ENCODE peak calls at places on chromosomes 5 and 9, in ten cellular contexts. N, K, E, Q, M, Z, I, D, J and O are unnamed samples.
A peak's percentile ranks its signal among the peaks of the same experiment; 100 is the strongest.

GRCh38 chr5:73938280-73938937 is 312.4 kb downstream of the ARHGEF28 start:
- DNase-seq in D (no peak), J (no peak), E (peak; percentile 28), Q (no peak), Z (no peak), I (no peak), K (no peak), M (peak; percentile 74), N (no peak), O (no peak)

GRCh38 chr9:14262836-14263235 is 51.1 kb downstream of the NFIB start:
- DNase-seq in E (no peak), K (no peak), J (no peak), M (no peak), Q (no peak), D (no peak), Z (no peak), I (no peak), N (no peak), O (no peak)

GRCh38 chr5:1127991-1128785 is 16.3 kb upstream of the SLC12A7 start:
- DNase-seq in K (no peak), Q (peak; percentile 64), Z (no peak), I (no peak), M (no peak), D (no peak), J (no peak), N (peak; percentile 69), E (no peak), O (peak; percentile 70)

GRCh38 chr9:96655198-96655851 is at the start of gene PRXL2C:
- DNase-seq in M (peak; percentile 75), J (peak; percentile 85), Q (peak; percentile 92), N (peak; percentile 92), Z (peak; percentile 29), E (peak; percentile 55), D (peak; percentile 92), I (no peak), K (peak; percentile 77), O (peak; percentile 89)

GRCh38 chr9:3511537-3511936 is 14.3 kb downstream of the RFX3 start:
- DNase-seq in Z (peak; percentile 3), M (no peak), K (no peak), Q (no peak), E (no peak), N (no peak), I (no peak), D (no peak), J (no peak), O (no peak)

GRCh38 chr9:98572054-98572627 is 136.6 kb downstream of the GABBR2 start:
- DNase-seq in M (no peak), D (no peak), Z (no peak), N (no peak), K (no peak), E (no peak), Q (no peak), J (no peak), I (no peak), O (no peak)

GRCh38 chr5:127870914-127871313 is 167.7 kb downstream of the CCDC192 start:
- DNase-seq in M (no peak), E (no peak), Q (peak; percentile 73), N (peak; percentile 77), J (no peak), I (no peak), D (no peak), K (no peak), Z (no peak), O (peak; percentile 64)

GRCh38 chr5:150293091-150293941 is 3.7 kb upstream of the CAMK2A start:
- DNase-seq in I (no peak), N (no peak), J (no peak), E (no peak), K (no peak), Q (no peak), D (no peak), M (peak; percentile 51), Z (no peak), O (no peak)

GRCh38 chr5:7878381-7878873 is 9.5 kb downstream of the MTRR start:
- DNase-seq in D (no peak), Q (no peak), Z (peak; percentile 41), I (no peak), N (no peak), K (no peak), J (no peak), M (no peak), E (no peak), O (no peak)

GRCh38 chr5:156474251-156474650 is 147.3 kb downstream of the SGCD start:
- DNase-seq in N (peak; percentile 71), E (no peak), Q (peak; percentile 15), I (no peak), Z (no peak), M (no peak), D (no peak), J (no peak), K (peak; percentile 19), O (no peak)

DNA sequence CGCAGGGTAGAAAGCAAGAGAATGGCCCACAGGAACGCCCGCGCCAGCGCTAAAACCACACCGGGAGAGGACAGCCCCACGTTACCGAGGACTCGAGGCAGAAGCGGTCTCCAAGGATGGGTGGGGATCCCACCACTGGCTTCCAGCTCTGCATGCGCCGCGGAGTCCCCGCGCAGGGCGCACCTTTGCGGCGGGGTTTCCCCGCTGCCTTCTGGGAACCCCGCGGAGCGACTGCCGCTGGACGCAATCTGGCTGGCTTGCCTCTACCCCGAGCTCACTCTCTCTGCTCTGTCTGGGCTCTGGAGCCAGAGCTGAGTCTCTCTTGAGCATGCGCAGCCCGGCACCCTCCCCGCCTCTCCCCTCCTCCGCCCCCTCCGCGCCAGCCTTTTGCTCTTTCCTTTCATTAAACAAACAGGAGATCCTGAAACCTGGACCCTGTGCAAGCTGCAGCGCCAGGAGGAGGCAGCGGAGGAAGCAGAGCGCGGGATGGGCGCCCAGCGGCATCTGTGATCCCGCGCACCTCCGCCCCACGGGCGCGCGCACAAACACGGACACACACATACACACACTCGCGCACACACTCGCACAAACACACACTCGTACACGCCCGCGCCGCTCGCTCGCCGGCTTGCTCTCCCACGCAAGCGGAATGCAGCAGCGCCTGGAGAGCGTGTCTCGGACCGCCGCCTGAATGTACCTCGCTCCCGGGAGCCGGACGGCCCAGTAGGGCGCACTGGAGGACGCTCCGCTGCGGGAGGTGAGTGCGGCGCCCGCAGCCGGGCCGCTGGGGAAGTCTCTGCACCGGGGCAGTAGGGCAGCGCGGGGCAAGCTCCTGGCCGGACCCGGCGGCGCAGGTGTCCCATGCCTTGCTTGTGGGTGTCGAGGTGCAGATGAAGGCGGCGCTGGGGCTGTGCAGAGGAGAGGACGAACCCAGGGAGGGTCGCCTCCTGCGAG is at the start of gene PLPPR1:
- DNase-seq in K (peak; percentile 84), M (peak; percentile 52), N (peak; percentile 18), J (peak; percentile 59), E (peak; percentile 44), Q (peak; percentile 78), Z (peak; percentile 89), I (no peak), D (peak; percentile 87), O (peak; percentile 69)
- TF ChIP-seq CTCF in K (no peak), M (no peak), N (no peak), J (no peak), E (no peak), Q (no peak), Z (peak; percentile 54), I (no peak), D (no peak), O (no peak)

DNA sequence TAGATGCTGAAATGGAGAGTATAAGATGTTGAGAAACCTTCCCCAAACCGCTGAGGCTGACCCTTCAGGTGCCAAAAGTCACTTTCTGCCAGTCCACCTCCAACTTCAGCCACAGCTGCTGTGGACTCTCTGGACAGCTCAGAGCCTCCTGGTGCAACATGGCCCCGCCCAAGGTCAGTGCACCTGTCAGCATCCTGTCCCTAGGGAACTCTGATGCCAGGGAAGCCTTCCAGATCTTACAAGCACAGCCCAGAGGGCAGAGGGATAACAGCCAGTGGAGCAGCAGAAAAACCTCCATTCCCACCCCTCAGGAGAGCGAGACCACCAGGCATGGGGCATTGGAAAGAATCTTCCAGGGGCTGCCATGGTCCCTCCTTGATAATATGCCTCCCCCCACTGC is 10.5 kb upstream of the PTGES2 start:
- DNase-seq in I (no peak), Z (no peak), J (no peak), K (no peak), E (no peak), M (peak; percentile 30), N (no peak), Q (no peak), D (no peak), O (peak; percentile 27)
- H3K4me1 ChIP-seq in I (no peaks in the 10 kb centered on the region), Z (peaks cover 46% of the 10 kb centered on the region), J (no peaks in the 10 kb centered on the region), K (no peaks in the 10 kb centered on the region), E (no peaks in the 10 kb centered on the region), M (peaks cover 7% of the 10 kb centered on the region), N (peaks cover 6% of the 10 kb centered on the region), Q (no peaks in the 10 kb centered on the region), D (no peaks in the 10 kb centered on the region), O (no peaks in the 10 kb centered on the region)

GRCh38 chr9:121500165-121500478 is 478 bp upstream of the GGTA1 start:
- DNase-seq in J (no peak), D (no peak), M (no peak), Z (no peak), K (peak; percentile 73), E (no peak), I (no peak), Q (no peak), N (no peak), O (no peak)
- H3K4me3 ChIP-seq in J (peak overlapping the region; percentile 33), D (peak overlapping the region; percentile 61), M (peak overlapping the region; percentile 24), Z (peak overlapping the region; percentile 46), K (peak overlapping the region; percentile 73), E (peak overlapping the region; percentile 53), I (no peak overlapping the region), Q (peak overlapping the region; percentile 59), N (peak overlapping the region; percentile 83), O (no peak overlapping the region)

GRCh38 chr5:138945421-138946240 is 70.5 kb upstream of the LRRTM2 start:
- DNase-seq in K (peak; percentile 66), D (peak; percentile 66), M (no peak), Z (no peak), J (no peak), Q (no peak), N (no peak), E (no peak), I (no peak), O (no peak)
- TF ChIP-seq CTCF in K (peak; percentile 28), D (no peak), M (peak; percentile 11), Z (no peak), J (no peak), Q (no peak), N (no peak), E (no peak), I (peak; percentile 41), O (no peak)

GRCh38 chr9:131258698-131259431 is 17.4 kb downstream of the FAM78A start:
- DNase-seq in Z (no peak), N (no peak), K (peak; percentile 0), I (no peak), J (no peak), Q (no peak), D (no peak), E (no peak), M (no peak), O (peak; percentile 45)
- H3K4me1 ChIP-seq in Z (peaks cover 29% of the 10 kb centered on the region), N (peaks cover 89% of the 10 kb centered on the region), K (no peaks in the 10 kb centered on the region), I (peaks cover 62% of the 10 kb centered on the region), J (no peaks in the 10 kb centered on the region), Q (peaks cover 18% of the 10 kb centered on the region), D (no peaks in the 10 kb centered on the region), E (peaks cover 8% of the 10 kb centered on the region), M (peaks cover 8% of the 10 kb centered on the region), O (peaks cover 8% of the 10 kb centered on the region)

DNA sequence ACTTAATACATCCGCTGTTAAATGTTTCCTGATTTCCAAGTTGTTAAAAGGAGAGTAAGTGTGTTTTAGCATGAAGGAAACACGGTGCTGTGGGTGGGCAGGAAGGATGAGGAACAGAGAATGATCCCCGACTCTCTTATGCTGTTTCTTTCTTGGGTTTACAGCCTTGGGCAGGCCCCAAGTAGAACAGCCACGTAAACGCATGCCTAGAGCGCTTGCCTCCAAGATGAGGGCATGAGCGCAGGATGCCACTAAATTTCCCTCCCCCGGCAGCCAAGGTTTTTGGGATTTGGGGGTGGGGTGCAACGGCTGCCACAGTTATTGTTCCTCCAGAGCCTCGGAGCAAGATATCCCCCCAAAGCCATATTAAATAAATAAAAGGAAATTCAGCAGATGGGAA is 10.1 kb upstream of the DELE1 start:
- DNase-seq in E (no peak), I (no peak), M (no peak), Q (no peak), Z (no peak), J (no peak), D (no peak), K (peak; percentile 61), N (no peak), O (no peak)
- H3K4me3 ChIP-seq in E (no peak overlapping the region), I (no peak overlapping the region), M (no peak overlapping the region), Q (peak overlapping the region; percentile 36), Z (no peak overlapping the region), J (no peak overlapping the region), D (peak overlapping the region; percentile 27), K (peak overlapping the region; percentile 57), N (peak overlapping the region; percentile 62), O (no peak overlapping the region)